ENCODE peak calls at places on chromosomes 12 and 14, in six cellular contexts. R, L, M, W, V and H are unnamed samples.

GRCh38 chr14:55097894-55098560 is 31.0 kb upstream of the LGALS3 start:
- DNase-seq in R (no peak), L (no peak), W (no peak), V (no peak), M (peak; percentile 99), H (no peak)

GRCh38 chr14:69363055-69363454 is 35.0 kb downstream of the ERH start:
- DNase-seq in V (peak; percentile 78), W (peak; percentile 14), L (no peak), M (no peak), R (no peak), H (peak; percentile 27)

GRCh38 chr14:100673085-100673806 is 53.4 kb upstream of the DLK1 start:
- DNase-seq in L (no peak), V (peak; percentile 75), R (peak; percentile 45), M (no peak), W (peak; percentile 76), H (peak; percentile 25)

GRCh38 chr14:53964249-53964648 is 7.6 kb upstream of the BMP4 start:
- DNase-seq in W (no peak), M (no peak), V (no peak), R (no peak), L (no peak), H (no peak)

GRCh38 chr12:51819851-51820720 is 28.4 kb downstream of the FIGNL2 start:
- DNase-seq in M (no peak), L (no peak), V (peak; percentile 54), R (peak; percentile 75), W (no peak), H (no peak)

GRCh38 chr12:28780096-28780495 is 369.0 kb upstream of the FAR2 start:
- DNase-seq in W (peak; percentile 38), M (no peak), V (no peak), L (no peak), R (no peak), H (no peak)

GRCh38 chr12:14567311-14568195 is at the start of gene PLBD1:
- DNase-seq in V (peak; percentile 57), M (no peak), W (peak; percentile 74), L (no peak), R (no peak), H (peak; percentile 36)

GRCh38 chr12:120468846-120469449 is 600 bp downstream of the SRSF9 start:
- DNase-seq in M (no peak), W (peak; percentile 64), V (peak; percentile 94), R (peak; percentile 33), L (no peak), H (no peak)

GRCh38 chr12:5556033-5556614 is 124.2 kb downstream of the NTF3 start:
- DNase-seq in M (no peak), R (no peak), L (peak; percentile 6), V (peak; percentile 35), W (peak; percentile 33), H (no peak)

GRCh38 chr12:13027032-13027431 is 17.1 kb upstream of the FAM234B start:
- DNase-seq in R (no peak), L (no peak), W (peak; percentile 20), V (no peak), M (no peak), H (no peak)

GRCh38 chr14:72740504-72740961 is 153.4 kb downstream of the DPF3 start:
- DNase-seq in M (no peak), W (no peak), L (no peak), V (no peak), R (no peak), H (no peak)

GRCh38 chr12:95390932-95391331 is 83.0 kb upstream of the METAP2 start:
- DNase-seq in M (peak; percentile 20), R (no peak), W (no peak), V (no peak), L (no peak), H (no peak)

GRCh38 chr12:48775991-48776649 is 12.8 kb downstream of the ADCY6 start:
- DNase-seq in W (no peak), L (no peak), R (no peak), V (no peak), M (no peak), H (no peak)

GRCh38 chr14:104009297-104009696 is 67.0 kb upstream of the RD3L start:
- DNase-seq in L (no peak), W (no peak), M (no peak), R (no peak), V (no peak), H (no peak)

GRCh38 chr14:105393151-105393550 is 5.2 kb upstream of the TEX22 start:
- DNase-seq in V (no peak), R (no peak), W (no peak), M (no peak), L (no peak), H (no peak)

GRCh38 chr12:19410211-19410610 is 29.1 kb upstream of the AEBP2 start:
- DNase-seq in R (no peak), L (no peak), V (peak; percentile 57), W (no peak), M (no peak), H (no peak)

GRCh38 chr14:58280954-58281787 is 17.2 kb upstream of the ARID4A start:
- DNase-seq in M (peak; percentile 27), L (no peak), R (no peak), V (peak; percentile 33), W (peak; percentile 78), H (no peak)

GRCh38 chr12:132986885-132987225 is 688 bp downstream of the ZNF26 start:
- DNase-seq in R (peak; percentile 25), L (no peak), V (no peak), M (no peak), W (no peak), H (no peak)

GRCh38 chr14:38847161-38847560 is 255.9 kb downstream of the SEC23A start:
- DNase-seq in L (no peak), V (no peak), M (no peak), R (no peak), W (no peak), H (no peak)

GRCh38 chr12:8785499-8785898 is 36.9 kb upstream of the A2ML1 start:
- DNase-seq in L (no peak), M (no peak), W (no peak), R (no peak), V (no peak), H (no peak)

GRCh38 chr12:111270128-111270651 is 98.7 kb downstream of the PHETA1 start:
- DNase-seq in V (no peak), L (no peak), W (no peak), R (no peak), M (no peak), H (no peak)

GRCh38 chr12:18589316-18589715 is 148.5 kb downstream of the PLCZ1 start:
- DNase-seq in R (no peak), V (no peak), W (no peak), M (no peak), L (no peak), H (no peak)

GRCh38 chr14:74867673-74868072 is 8.3 kb downstream of the PROX2 start:
- DNase-seq in L (no peak), R (no peak), W (no peak), V (peak; percentile 61), M (no peak), H (no peak)

GRCh38 chr12:116053479-116054195 is 223.9 kb downstream of the MED13L start:
- DNase-seq in M (no peak), W (peak; percentile 7), V (no peak), L (no peak), R (no peak), H (no peak)

GRCh38 chr12:84922721-84923120 is 10.1 kb upstream of the SLC6A15 start:
- DNase-seq in R (no peak), W (no peak), M (no peak), V (no peak), L (no peak), H (no peak)

GRCh38 chr12:84919271-84919670 is 6.7 kb upstream of the SLC6A15 start:
- DNase-seq in V (no peak), L (no peak), W (no peak), M (no peak), R (no peak), H (no peak)

GRCh38 chr12:84924956-84925355 is 12.4 kb upstream of the SLC6A15 start:
- DNase-seq in R (no peak), M (no peak), V (no peak), W (no peak), L (no peak), H (no peak)

GRCh38 chr12:84920331-84920730 is 7.7 kb upstream of the SLC6A15 start:
- DNase-seq in L (no peak), V (no peak), W (no peak), M (no peak), R (no peak), H (no peak)
- TF ChIP-seq JUND in L (no peak), V (no peak), W (no peak), M (no peak), R (no peak), H (no peak)

GRCh38 chr12:39587247-39587646 is 32.4 kb downstream of the ABCD2 start:
- DNase-seq in W (peak; percentile 18), M (no peak), R (no peak), V (peak; percentile 5), L (peak; percentile 19), H (no peak)

GRCh38 chr12:39586811-39587210 is 32.8 kb downstream of the ABCD2 start:
- DNase-seq in M (no peak), L (no peak), R (no peak), W (no peak), V (no peak), H (no peak)

DNA sequence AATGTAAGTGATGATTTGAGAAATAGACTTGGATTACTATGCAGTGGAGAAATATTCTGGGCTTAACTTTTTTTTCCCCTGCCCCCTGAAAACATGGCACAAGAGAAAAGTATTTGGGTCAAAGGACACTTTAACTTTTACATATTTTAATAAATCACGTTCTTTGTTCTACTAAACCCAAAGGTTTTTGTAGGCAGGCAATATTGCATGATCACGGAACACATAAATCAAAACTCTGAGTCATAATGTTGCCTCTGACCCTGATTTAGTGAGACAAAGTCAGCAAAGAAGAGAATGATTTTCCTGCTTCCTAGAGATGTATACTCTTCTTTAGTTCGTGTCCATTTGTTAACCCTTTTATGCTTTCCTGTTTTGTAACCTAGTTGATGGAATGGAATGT is 38.0 kb downstream of the ABCD2 start:
- DNase-seq in V (no peak), R (no peak), W (no peak), L (peak; percentile 8), M (no peak), H (no peak)
- TF ChIP-seq JUND in V (no peak), R (no peak), W (peak; percentile 36), L (peak; percentile 42), M (no peak), H (no peak)

GRCh38 chr12:124463341-124463861 is 104.0 kb downstream of the NCOR2 start:
- DNase-seq in R (no peak), W (no peak), V (no peak), M (no peak), L (no peak), H (no peak)
- TF ChIP-seq JUND in R (no peak), W (no peak), V (no peak), M (no peak), L (no peak), H (no peak)

GRCh38 chr14:68248481-68249255 is 429.1 kb downstream of the RAD51B start:
- DNase-seq in R (no peak), L (peak; percentile 28), V (peak; percentile 64), M (peak; percentile 89), W (peak; percentile 38), H (peak; percentile 65)
- TF ChIP-seq JUND in R (no peak), L (no peak), V (no peak), M (no peak), W (no peak), H (no peak)